ENCODE peak calls at places on chromosomes 5 and 9, in five cellular contexts. F, M, A, W and Q are unnamed samples.
A peak's percentile ranks its signal among the peaks of the same experiment; 100 is the strongest.

GRCh38 chr5:108109059-108109458 is 272.8 kb downstream of the FBXL17 start:
- DNase-seq in F (no peak), M (no peak), A (no peak), W (no peak), Q (no peak)

GRCh38 chr5:93909356-93909755 is 168.0 kb upstream of the POU5F2 start:
- DNase-seq in F (peak; percentile 11), M (no peak), A (no peak), W (no peak), Q (no peak)

GRCh38 chr9:14882118-14882517 is 28.1 kb downstream of the FREM1 start:
- DNase-seq in F (no peak), M (no peak), A (no peak), W (no peak), Q (no peak)

GRCh38 chr9:70013598-70014196 is 30.0 kb upstream of the MAMDC2 start:
- DNase-seq in F (no peak), M (no peak), A (no peak), W (peak; percentile 95), Q (no peak)

GRCh38 chr9:93577940-93578682 is 1.7 kb downstream of the PHF2 start:
- DNase-seq in F (no peak), M (no peak), A (no peak), W (no peak), Q (peak; percentile 49)

GRCh38 chr5:41115281-41115680 is 44.1 kb upstream of the MROH2B start:
- DNase-seq in F (no peak), M (no peak), A (no peak), W (peak; percentile 79), Q (peak; percentile 43)

GRCh38 chr9:135306699-135307098 is 172.9 kb upstream of the PPP1R26 start:
- DNase-seq in F (peak; percentile 3), M (no peak), A (no peak), W (no peak), Q (no peak)

GRCh38 chr9:106880863-106881262 is 17.9 kb downstream of the ZNF462 start:
- DNase-seq in F (no peak), M (no peak), A (no peak), W (peak; percentile 26), Q (no peak)

GRCh38 chr9:110742741-110743371 is 74.3 kb downstream of the MUSK start:
- DNase-seq in F (no peak), M (no peak), A (no peak), W (peak; percentile 92), Q (no peak)

GRCh38 chr5:85049020-85049419 is 664.3 kb upstream of the EDIL3 start:
- DNase-seq in F (no peak), M (no peak), A (no peak), W (peak; percentile 70), Q (peak; percentile 3)